ENCODE peak calls at places on chromosomes 7 and 10, in ten cellular contexts. F is activated CD8-positive, alpha-beta T cell treated with anti-CD3 and anti-CD28 coated beads for 36 hours; X is NCI-H1092; K is coronary artery; A is AML-193; B is prostate gland; Q is iPS DF 19.7; L is LHCN-M2; J is heart left ventricle; U is RPMI7951. I is an unnamed sample.

GRCh38 chr7:101564778-101565211 is 64.3 kb downstream of the MYL10 start:
- DNase-seq in F (no peak), X (no peak), K (peak), A (no peak), B (no peak), Q (peak), L (peak), J (peak), U (peak), I (no peak)

GRCh38 chr10:16777473-16778370 is 39.5 kb downstream of the RSU1 start:
- DNase-seq in F (peak), X (peak), K (no peak), A (peak), B (no peak), Q (peak), L (peak), J (no peak), U (peak), I (peak)

GRCh38 chr7:32045228-32045627 is 25.0 kb downstream of the PDE1C start:
- DNase-seq in F (no peak), X (no peak), K (no peak), A (no peak), B (no peak), Q (no peak), L (no peak), J (no peak), U (no peak), I (no peak)

GRCh38 chr7:31068006-31068675 is 16.0 kb downstream of the ADCYAP1R1 start:
- DNase-seq in F (no peak), X (no peak), K (no peak), A (no peak), B (no peak), Q (no peak), L (no peak), J (no peak), U (no peak), I (no peak)

GRCh38 chr10:65342226-65342625 is 1583.6 kb upstream of the LRRTM3 start:
- DNase-seq in F (no peak), X (no peak), K (no peak), A (no peak), B (no peak), Q (no peak), L (peak), J (no peak), U (peak), I (no peak)

GRCh38 chr7:114647518-114647917 is 232.9 kb downstream of the FOXP2 start:
- DNase-seq in F (no peak), X (no peak), K (no peak), A (no peak), B (no peak), Q (no peak), L (no peak), J (no peak), U (no peak), I (no peak)

GRCh38 chr10:123101844-123102243 is 33.9 kb upstream of the HMX3 start:
- DNase-seq in F (no peak), X (no peak), K (no peak), A (no peak), B (no peak), Q (no peak), L (no peak), J (no peak), U (no peak), I (no peak)

GRCh38 chr7:74476546-74477095 is 22.9 kb downstream of the GTF2IRD1 start:
- DNase-seq in F (no peak), X (no peak), K (no peak), A (no peak), B (no peak), Q (no peak), L (peak), J (no peak), U (no peak), I (no peak)

GRCh38 chr10:17836917-17837316 is 27.8 kb downstream of the MRC1 start:
- DNase-seq in F (no peak), X (no peak), K (no peak), A (no peak), B (peak), Q (peak), L (peak), J (no peak), U (peak), I (no peak)

GRCh38 chr7:56110611-56111010 is 4.3 kb upstream of the CHCHD2 start:
- DNase-seq in F (peak), X (no peak), K (no peak), A (no peak), B (no peak), Q (no peak), L (no peak), J (no peak), U (no peak), I (no peak)